ENCODE peak calls at places on chromosomes 13 and 19, in five cellular contexts. V, S, U, H and L are unnamed samples.

GRCh38 chr19:44644391-44645016 is 794 bp downstream of the PVR start:
- DNase-seq in V (no peak), S (no peak), U (peak; percentile 23), H (peak; percentile 34), L (peak; percentile 34)

GRCh38 chr13:94263038-94263437 is 216.4 kb downstream of the DCT start:
- DNase-seq in V (no peak), S (no peak), U (no peak), H (no peak), L (no peak)

GRCh38 chr13:32538621-32539246 is at the start of gene N4BP2L2:
- DNase-seq in V (peak; percentile 92), S (peak; percentile 98), U (peak; percentile 95), H (peak; percentile 96), L (peak; percentile 98)

GRCh38 chr19:3798137-3798536 is 12.0 kb upstream of the MATK start:
- DNase-seq in V (no peak), S (no peak), U (no peak), H (no peak), L (no peak)

GRCh38 chr13:101449971-101450748 is 2.3 kb upstream of the ITGBL1 start:
- DNase-seq in V (peak; percentile 67), S (peak; percentile 62), U (no peak), H (no peak), L (peak; percentile 95)

GRCh38 chr19:49196527-49197240 is 39.1 kb downstream of the TRPM4 start:
- DNase-seq in V (no peak), S (no peak), U (no peak), H (no peak), L (no peak)

GRCh38 chr13:44837250-44837649 is 152.0 kb downstream of the NUFIP1 start:
- DNase-seq in V (no peak), S (no peak), U (no peak), H (no peak), L (peak; percentile 58)

GRCh38 chr13:27281420-27281819 is 10.8 kb downstream of the RASL11A start:
- DNase-seq in V (no peak), S (no peak), U (no peak), H (no peak), L (no peak)

GRCh38 chr13:111095911-111096501 is 19.1 kb upstream of the ARHGEF7 start:
- DNase-seq in V (no peak), S (no peak), U (no peak), H (no peak), L (no peak)

GRCh38 chr13:102903659-102904407 is 58.0 kb downstream of the ERCC5 start:
- DNase-seq in V (no peak), S (peak; percentile 5), U (peak; percentile 34), H (no peak), L (peak; percentile 42)

DNA sequence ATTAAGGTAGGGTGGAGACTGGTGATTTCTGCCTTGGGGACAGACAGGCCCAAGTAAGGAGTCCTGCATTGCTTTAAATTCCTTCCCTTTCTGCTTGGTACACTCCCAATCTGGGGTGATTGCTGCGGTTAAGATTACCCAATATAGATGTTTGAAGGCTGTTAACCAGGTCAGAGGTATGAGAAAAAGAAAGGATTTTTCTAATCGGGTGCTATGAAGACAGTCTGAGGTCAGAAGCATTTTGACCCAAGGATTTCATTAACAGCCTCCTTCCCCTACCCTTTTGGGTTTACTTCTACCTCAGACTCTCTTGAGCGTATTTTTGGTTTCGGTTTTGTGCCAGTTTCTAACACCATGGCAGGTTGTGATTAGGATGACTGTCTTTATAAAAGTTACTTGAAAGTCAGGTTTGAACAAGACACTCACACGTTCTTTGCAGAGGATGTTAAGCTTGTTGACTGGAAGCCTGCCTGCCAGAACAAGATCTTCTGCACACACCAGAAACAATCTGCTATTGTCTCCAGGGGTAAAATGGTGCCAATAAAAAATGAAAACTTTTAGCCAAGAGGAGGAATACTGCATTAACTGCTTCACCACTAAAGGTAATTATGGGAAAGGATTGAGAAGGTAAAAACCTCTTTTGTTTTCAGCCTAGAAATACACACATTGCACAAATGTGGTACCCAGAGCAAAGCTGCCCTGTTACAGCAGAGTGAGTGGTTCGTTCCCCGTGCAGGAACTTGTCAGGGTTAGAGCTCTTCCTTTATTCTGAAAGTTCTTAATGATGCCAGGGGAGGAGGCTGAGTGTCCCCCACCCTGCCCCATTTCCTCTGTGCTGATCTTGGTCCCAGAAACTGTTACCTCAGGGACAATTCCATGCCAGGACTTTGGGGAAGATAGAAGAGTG is 108.9 kb downstream of the NDFIP2 start:
- DNase-seq in V (no peak), S (no peak), U (no peak), H (no peak), L (peak; percentile 51)
- H3K4me3 ChIP-seq in V (no peak overlapping the region), S (no peak overlapping the region), U (no peak overlapping the region), H (no peak overlapping the region), L (no peak overlapping the region)

DNA sequence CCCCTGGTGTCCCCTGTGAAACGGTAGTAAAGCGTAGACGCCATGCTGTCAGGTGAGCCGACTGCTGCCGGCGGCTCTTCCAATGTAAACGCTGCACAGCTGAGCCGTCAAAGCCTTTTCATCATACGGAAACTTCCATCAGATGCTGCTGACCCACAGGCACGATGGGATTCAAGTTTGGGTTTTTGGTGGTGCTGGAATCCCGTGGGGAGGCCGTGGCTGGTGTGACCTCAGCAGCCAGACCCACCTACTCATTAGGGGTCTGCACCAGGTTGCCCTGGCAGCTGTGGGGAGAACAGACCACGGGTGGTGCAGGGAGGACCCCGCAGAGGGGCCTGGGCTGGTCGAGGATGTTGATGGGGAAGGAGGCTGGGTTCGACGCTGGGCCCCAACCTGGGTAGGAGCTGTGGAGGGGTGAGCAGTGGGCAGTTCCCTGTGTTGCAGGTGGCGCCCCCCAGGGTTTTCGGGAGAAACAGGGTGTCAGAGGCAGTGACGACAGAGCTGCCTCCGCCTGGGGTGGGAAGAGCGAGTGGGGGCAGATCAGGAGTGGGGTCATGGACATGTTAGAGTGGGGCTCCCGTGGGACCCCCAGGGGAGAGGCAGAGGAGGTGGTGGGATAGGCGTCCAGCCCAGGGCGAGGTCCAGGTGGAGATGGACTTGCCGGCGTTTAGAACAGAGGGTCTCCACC is 6.6 kb downstream of the GRIN3B start:
- DNase-seq in V (no peak), S (no peak), U (no peak), H (no peak), L (no peak)
- TF ChIP-seq CTCF in V (no peak), S (peak; percentile 19), U (no peak), H (no peak), L (no peak)

DNA sequence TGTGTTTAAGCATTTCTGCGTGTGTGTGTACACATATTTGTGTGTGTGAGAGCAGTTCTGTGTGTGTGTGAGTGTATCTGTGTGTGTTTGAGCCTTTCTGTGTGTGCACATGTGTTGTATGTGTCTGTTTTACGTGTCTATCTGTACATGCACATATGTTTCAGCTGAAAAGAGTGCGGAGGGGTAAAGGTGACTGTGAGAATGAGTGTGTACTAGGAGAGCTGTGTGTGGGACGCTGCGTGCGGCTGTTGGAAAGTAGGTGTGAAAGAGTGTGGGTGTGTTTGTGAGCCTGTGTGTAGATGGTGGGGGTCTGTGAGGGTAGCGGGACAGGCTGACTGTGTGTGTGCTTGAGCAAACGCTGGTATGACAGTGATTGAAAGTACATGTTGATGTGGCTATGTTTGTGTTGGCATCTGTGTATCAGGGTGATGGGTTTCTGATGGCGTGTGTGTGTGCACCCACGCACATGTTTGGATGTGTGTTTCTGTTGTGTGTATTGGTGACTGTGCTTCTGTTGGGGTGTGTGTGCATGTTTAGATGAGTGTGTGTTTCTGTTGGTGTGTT is 7.5 kb upstream of the TPM4 start:
- DNase-seq in V (no peak), S (no peak), U (no peak), H (no peak), L (no peak)
- H3K4me3 ChIP-seq in V (no peak overlapping the region), S (peak overlapping the region; percentile 43), U (no peak overlapping the region), H (peak overlapping the region; percentile 53), L (peak overlapping the region; percentile 66)

DNA sequence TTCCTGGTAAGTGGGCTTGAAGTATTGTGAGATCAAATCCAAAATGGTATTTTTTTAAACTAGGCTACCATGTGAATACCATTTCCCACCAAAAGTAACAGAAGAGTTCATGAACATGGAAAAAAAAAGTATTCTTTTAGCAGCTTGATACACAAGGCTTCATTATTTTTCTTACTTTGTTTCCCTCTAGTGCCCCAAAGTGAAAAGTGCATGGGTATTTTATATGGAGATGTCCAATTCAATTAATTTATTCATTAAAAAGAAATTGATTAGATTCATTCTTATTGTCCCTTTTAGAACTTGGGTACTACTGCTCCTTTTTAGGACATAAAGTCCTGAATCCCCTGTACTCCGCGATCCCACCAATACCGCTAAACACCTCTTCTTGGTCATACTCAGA is 28.6 kb upstream of the SCEL start:
- DNase-seq in V (no peak), S (no peak), U (no peak), H (no peak), L (peak; percentile 25)
- TF ChIP-seq CTCF in V (peak; percentile 26), S (peak; percentile 8), U (no peak), H (peak; percentile 14), L (peak; percentile 37)

GRCh38 chr13:39512687-39513086 is 90.3 kb downstream of the LHFPL6 start:
- DNase-seq in V (no peak), S (no peak), U (no peak), H (no peak), L (no peak)
- H3K4me3 ChIP-seq in V (no peak overlapping the region), S (no peak overlapping the region), U (no peak overlapping the region), H (no peak overlapping the region), L (no peak overlapping the region)

DNA sequence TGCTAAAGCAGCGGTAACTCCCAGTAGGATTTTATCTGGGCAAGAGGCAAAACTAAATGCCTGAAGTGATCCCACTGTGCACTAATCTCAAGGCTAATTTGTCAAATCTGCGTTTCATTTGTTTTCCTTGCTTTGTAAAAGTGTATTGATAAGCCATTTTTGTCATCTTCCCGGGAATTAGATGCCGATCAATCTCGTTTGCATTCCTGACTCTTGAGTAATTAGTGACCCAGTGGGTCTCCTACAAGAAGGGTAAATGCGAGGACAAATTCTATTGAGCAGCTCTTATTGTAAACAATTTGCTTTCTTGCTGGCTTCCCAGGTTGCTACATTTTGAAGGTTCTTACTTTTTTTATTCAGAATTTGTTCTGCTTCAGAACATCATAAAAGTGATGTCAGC is 129.7 kb downstream of the EFNB2 start:
- DNase-seq in V (no peak), S (no peak), U (no peak), H (no peak), L (no peak)
- TF ChIP-seq CTCF in V (no peak), S (no peak), U (no peak), H (no peak), L (no peak)

GRCh38 chr19:38496603-38497487 is 63.4 kb downstream of the RYR1 start:
- DNase-seq in V (no peak), S (no peak), U (no peak), H (no peak), L (peak; percentile 39)
- H3K4me3 ChIP-seq in V (no peak overlapping the region), S (no peak overlapping the region), U (no peak overlapping the region), H (no peak overlapping the region), L (peak overlapping the region; percentile 7)